ENCODE peak calls at places on chromosomes 6 and 20, in seven cellular contexts. L is IMR-90, G is tibial artery, M is left lung, A is cardiac muscle cell, J is brain microvascular endothelial cell, I is dorsolateral prefrontal cortex. Q is an unnamed sample.

GRCh38 chr6:36269834-36270705 is at the start of gene PNPLA1:
- DNase-seq in M (peak; percentile 50), J (no peak), G (no peak), L (no peak), A (no peak), I (no peak), Q (no peak)

GRCh38 chr20:50636601-50637539 is 54.5 kb downstream of the RIPOR3 start:
- DNase-seq in G (no peak), A (no peak), I (no peak), J (no peak), L (peak; percentile 55), M (no peak), Q (no peak)

GRCh38 chr6:169625376-169625775 is 76.5 kb downstream of the WDR27 start:
- DNase-seq in M (peak; percentile 43), A (no peak), I (no peak), L (no peak), G (no peak), J (no peak), Q (no peak)

GRCh38 chr20:32019156-32019510 is 8.9 kb downstream of the CCM2L start:
- DNase-seq in M (no peak), A (no peak), I (no peak), L (no peak), J (no peak), G (no peak), Q (no peak)

GRCh38 chr6:139759086-139759485 is 384.6 kb upstream of the CITED2 start:
- DNase-seq in A (no peak), J (no peak), I (no peak), M (no peak), G (no peak), L (no peak), Q (no peak)

GRCh38 chr20:35302421-35303335 is 10.5 kb upstream of the FAM83C start:
- DNase-seq in G (no peak), M (no peak), A (no peak), L (peak; percentile 88), J (peak; percentile 45), I (no peak), Q (no peak)

GRCh38 chr6:11614534-11615213 is 77.1 kb downstream of the TMEM170B start:
- DNase-seq in L (no peak), A (no peak), J (peak; percentile 52), M (no peak), G (no peak), I (no peak), Q (no peak)

GRCh38 chr20:17014217-17014616 is 212.6 kb upstream of the PCSK2 start:
- DNase-seq in L (no peak), J (no peak), G (no peak), A (no peak), M (no peak), I (peak; percentile 67), Q (no peak)

GRCh38 chr20:13424174-13424833 is 203.2 kb downstream of the ISM1 start:
- DNase-seq in G (no peak), L (no peak), I (no peak), J (no peak), M (no peak), A (no peak), Q (no peak)

GRCh38 chr20:2626853-2627541 is 25.4 kb upstream of the NOP56 start:
- DNase-seq in M (no peak), A (peak; percentile 79), G (no peak), I (no peak), J (peak; percentile 83), L (peak; percentile 51), Q (no peak)

GRCh38 chr6:168355716-168356522 is 36.3 kb upstream of the DACT2 start:
- DNase-seq in I (no peak), A (peak; percentile 87), L (no peak), J (peak; percentile 19), M (peak; percentile 81), G (no peak), Q (peak; percentile 78)

DNA sequence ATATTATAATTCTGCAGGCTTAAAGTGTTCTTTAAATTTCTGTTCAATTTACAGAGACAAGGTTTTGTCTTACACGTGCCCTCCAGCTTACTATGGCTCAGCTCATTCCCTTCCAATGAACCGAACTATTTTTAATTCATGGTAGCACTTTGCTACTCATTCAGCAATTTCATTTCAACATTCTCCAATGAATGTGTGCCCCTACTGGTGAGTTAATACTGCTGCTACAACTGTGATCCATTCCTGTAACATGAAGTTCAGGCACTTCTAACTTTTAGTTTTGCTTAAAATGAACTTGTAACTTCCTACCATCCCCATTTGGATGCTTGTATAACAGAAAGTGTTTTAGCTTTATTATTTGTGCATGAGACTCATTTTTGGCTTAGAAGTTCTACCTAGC is 99.7 kb downstream of the F13A1 start:
- DNase-seq in A (no peak), I (no peak), G (no peak), L (no peak), J (no peak), M (no peak), Q (no peak)
- TF ChIP-seq CTCF in A (no peak), I (no peak), G (no peak), L (no peak), J (no peak), M (no peak), Q (peak; percentile 54)

GRCh38 chr6:118284736-118285360 is 263.2 kb upstream of the PLN start:
- DNase-seq in M (no peak), J (no peak), I (no peak), G (no peak), A (peak; percentile 44), L (peak; percentile 52), Q (no peak)
- TF ChIP-seq CTCF in M (no peak), J (peak; percentile 63), I (peak; percentile 63), G (peak; percentile 59), A (peak; percentile 55), L (peak; percentile 75), Q (peak; percentile 51)

GRCh38 chr20:52941803-52942202 is 30.4 kb upstream of the TSHZ2 start:
- DNase-seq in I (no peak), J (no peak), A (peak; percentile 75), G (no peak), L (no peak), M (no peak), Q (no peak)

GRCh38 chr20:52936368-52936986 is 35.7 kb upstream of the TSHZ2 start:
- DNase-seq in M (no peak), I (no peak), J (no peak), L (no peak), G (no peak), A (no peak), Q (no peak)

GRCh38 chr20:52933867-52934266 is 38.3 kb upstream of the TSHZ2 start:
- DNase-seq in J (no peak), G (no peak), I (no peak), M (no peak), L (no peak), A (no peak), Q (no peak)

GRCh38 chr20:52943185-52943841 is 28.8 kb upstream of the TSHZ2 start:
- DNase-seq in L (no peak), M (no peak), G (no peak), J (no peak), I (no peak), A (peak; percentile 84), Q (no peak)

GRCh38 chr20:52937701-52938100 is 34.5 kb upstream of the TSHZ2 start:
- DNase-seq in G (no peak), L (no peak), A (peak; percentile 4), J (no peak), I (no peak), M (no peak), Q (no peak)
- TF ChIP-seq CTCF in G (no peak), L (no peak), A (peak; percentile 8), J (no peak), I (peak; percentile 17), M (no peak), Q (peak; percentile 38)

GRCh38 chr6:4313044-4313686 is 177.8 kb upstream of the ECI2 start:
- DNase-seq in L (peak; percentile 92), M (no peak), I (no peak), A (peak; percentile 97), J (peak; percentile 97), G (peak; percentile 42), Q (no peak)
- TF ChIP-seq CTCF in L (peak; percentile 88), M (no peak), I (no peak), A (peak; percentile 65), J (peak; percentile 69), G (peak; percentile 44), Q (peak; percentile 52)

GRCh38 chr20:48015943-48016723 is 230.9 kb upstream of the SULF2 start:
- DNase-seq in J (peak; percentile 80), M (no peak), A (peak; percentile 98), L (peak; percentile 82), I (no peak), G (no peak), Q (no peak)
- TF ChIP-seq CTCF in J (no peak), M (no peak), A (no peak), L (no peak), I (no peak), G (no peak), Q (no peak)

Q was measured in type B pancreatic cell.